ENCODE peak calls at places on chromosomes 6 and 20, in six cellular contexts. R is sigmoid colon, U is Peyer's patch, D is A549, I is breast epithelium, A is body of pancreas. X is an unnamed sample.

GRCh38 chr6:151675746-151676459 is 131.6 kb upstream of the ESR1 start:
- DNase-seq in U (no peak), A (peak), R (no peak), I (no peak), D (peak), X (peak)

GRCh38 chr6:44960898-44961297 is 367.2 kb upstream of the RUNX2 start:
- DNase-seq in A (no peak), U (no peak), D (no peak), R (no peak), I (no peak), X (no peak)

GRCh38 chr6:71551798-71552197 is 263.2 kb downstream of the OGFRL1 start:
- DNase-seq in R (no peak), A (no peak), I (no peak), D (no peak), U (no peak), X (no peak)

GRCh38 chr20:2752631-2753455 is 47.6 kb downstream of the CPXM1 start:
- DNase-seq in R (peak), D (peak), U (no peak), I (no peak), A (peak), X (peak)

GRCh38 chr6:7267521-7268091 is 45.4 kb downstream of the SSR1 start:
- DNase-seq in U (no peak), A (peak), D (peak), I (peak), R (peak), X (peak)

GRCh38 chr6:473356-473755 is 81.8 kb downstream of the IRF4 start:
- DNase-seq in R (no peak), U (no peak), A (no peak), I (no peak), D (no peak), X (no peak)

GRCh38 chr6:39411001-39411400 is 88.5 kb upstream of the KCNK16 start:
- DNase-seq in I (no peak), U (no peak), A (no peak), R (no peak), D (no peak), X (no peak)

GRCh38 chr6:155050311-155050710 is 55.2 kb downstream of the TIAM2 start:
- DNase-seq in I (no peak), R (no peak), A (no peak), D (no peak), U (no peak), X (no peak)

GRCh38 chr6:79617521-79617941 is 13.6 kb upstream of the SH3BGRL2 start:
- DNase-seq in U (no peak), A (no peak), R (no peak), D (no peak), I (no peak), X (no peak)

GRCh38 chr20:24805456-24806233 is 143.4 kb upstream of the CST7 start:
- DNase-seq in U (no peak), A (no peak), I (no peak), R (no peak), D (no peak), X (no peak)

GRCh38 chr6:124434416-124434815 is 527.8 kb upstream of the RNF217 start:
- DNase-seq in I (no peak), U (no peak), R (no peak), D (no peak), A (no peak), X (no peak)

GRCh38 chr20:17287503-17287902 is 60.7 kb downstream of the PCSK2 start:
- DNase-seq in A (no peak), I (no peak), U (no peak), R (no peak), D (peak), X (no peak)

GRCh38 chr20:51562334-51563140 is 20.0 kb upstream of the NFATC2 start:
- DNase-seq in D (peak), A (peak), R (peak), I (peak), U (peak), X (peak)

GRCh38 chr6:5726976-5727718 is 279.6 kb downstream of the NRN1 start:
- DNase-seq in A (no peak), U (no peak), I (no peak), R (no peak), D (no peak), X (no peak)

GRCh38 chr20:31987744-31988143 is 19.8 kb downstream of the XKR7 start:
- DNase-seq in R (no peak), I (no peak), A (no peak), D (peak), U (no peak), X (no peak)

GRCh38 chr20:56630086-56630493 is 984 bp downstream of the TFAP2C start:
- DNase-seq in U (no peak), I (peak), R (peak), A (peak), D (peak), X (peak)

GRCh38 chr20:54020868-54021267 is 49.5 kb downstream of the BCAS1 start:
- DNase-seq in A (no peak), R (no peak), U (no peak), I (no peak), D (no peak), X (no peak)

GRCh38 chr6:94510877-94511276 is 1066.5 kb upstream of the MANEA start:
- DNase-seq in I (no peak), D (no peak), R (peak), U (peak), A (no peak), X (peak)

GRCh38 chr6:135322427-135323201 is 141.5 kb downstream of the MYB start:
- DNase-seq in I (no peak), A (no peak), R (no peak), U (no peak), D (no peak), X (no peak)

GRCh38 chr6:87155920-87156600 is 695 bp downstream of the ZNF292 start:
- DNase-seq in D (peak), A (peak), R (peak), I (peak), U (peak), X (peak)

GRCh38 chr20:16864069-16864468 is 115.9 kb downstream of the OTOR start:
- DNase-seq in D (peak), R (no peak), A (no peak), U (no peak), I (no peak), X (no peak)

GRCh38 chr6:32952817-32953739 is at the start of gene HLA-DMA:
- DNase-seq in A (peak), U (peak), D (peak), I (peak), R (peak), X (peak)

GRCh38 chr6:100311707-100312266 is 152.9 kb downstream of the SIM1 start:
- DNase-seq in U (no peak), R (no peak), D (no peak), A (no peak), I (no peak), X (no peak)

GRCh38 chr20:42978184-42978974 is 211.3 kb downstream of the PTPRT start:
- DNase-seq in U (no peak), D (no peak), A (no peak), I (no peak), R (no peak), X (no peak)

GRCh38 chr6:5086294-5086890 is 1.3 kb downstream of the PPP1R3G start:
- DNase-seq in D (no peak), I (no peak), U (no peak), A (no peak), R (no peak), X (peak)

GRCh38 chr20:57988828-57989227 is 239.6 kb downstream of the ANKRD60 start:
- DNase-seq in A (no peak), D (no peak), R (no peak), I (peak), U (no peak), X (no peak)
- TF ChIP-seq POLR2A in A (no peak), D (no peak), R (no peak), I (no peak), U (no peak), X (no peak)

DNA sequence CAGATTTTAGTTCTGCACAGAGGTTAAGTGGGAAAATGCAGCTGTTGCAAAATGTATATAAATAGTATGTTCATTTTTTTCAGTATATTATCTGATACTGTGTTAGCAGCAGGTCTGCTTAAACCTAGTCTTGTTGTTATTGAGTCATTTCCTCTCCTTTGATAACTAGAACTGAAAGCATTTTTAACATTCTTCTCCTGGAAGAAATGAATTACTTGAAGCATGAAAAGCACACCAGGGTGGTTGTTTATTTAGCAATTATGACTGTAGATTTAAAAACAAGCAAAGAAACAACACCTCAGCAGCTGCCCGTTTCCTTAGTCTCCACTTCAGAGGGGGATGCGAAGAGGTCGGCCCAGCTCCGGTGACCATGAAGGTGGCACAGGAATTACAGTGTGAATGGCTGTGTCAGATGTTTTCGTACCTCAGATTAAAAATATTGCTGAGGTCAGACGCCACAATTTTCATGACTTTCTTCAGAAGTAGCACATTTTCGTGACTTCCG is 53.5 kb downstream of the GOPC start:
- DNase-seq in U (no peak), R (no peak), A (no peak), D (peak), I (no peak), X (no peak)
- H3K27ac ChIP-seq in U (peak), R (no peak), A (no peak), D (peak), I (no peak), X (no peak)

GRCh38 chr20:63520939-63521601 is 505 bp downstream of the PPDPF start:
- DNase-seq in U (peak), A (peak), R (peak), I (peak), D (peak), X (peak)
- TF ChIP-seq CTCF in U (peak), A (no peak), R (no peak), I (no peak), D (no peak), X (no peak)

GRCh38 chr6:35342258-35343091 is at the start of gene PPARD:
- DNase-seq in R (peak), U (peak), D (peak), I (peak), A (peak), X (peak)
- TF ChIP-seq POLR2A in R (peak), U (peak), D (peak), I (peak), A (peak), X (peak)

GRCh38 chr6:169239181-169239580 is 14.5 kb downstream of the THBS2 start:
- DNase-seq in D (no peak), I (no peak), A (no peak), U (peak), R (no peak), X (no peak)

GRCh38 chr6:169241688-169242350 is 11.8 kb downstream of the THBS2 start:
- DNase-seq in A (no peak), U (peak), I (no peak), D (no peak), R (no peak), X (no peak)

GRCh38 chr6:169240591-169241390 is 12.9 kb downstream of the THBS2 start:
- DNase-seq in R (no peak), D (no peak), I (peak), A (no peak), U (peak), X (no peak)

GRCh38 chr6:169238766-169239165 is 14.9 kb downstream of the THBS2 start:
- DNase-seq in U (peak), D (no peak), A (no peak), I (no peak), R (no peak), X (no peak)

DNA sequence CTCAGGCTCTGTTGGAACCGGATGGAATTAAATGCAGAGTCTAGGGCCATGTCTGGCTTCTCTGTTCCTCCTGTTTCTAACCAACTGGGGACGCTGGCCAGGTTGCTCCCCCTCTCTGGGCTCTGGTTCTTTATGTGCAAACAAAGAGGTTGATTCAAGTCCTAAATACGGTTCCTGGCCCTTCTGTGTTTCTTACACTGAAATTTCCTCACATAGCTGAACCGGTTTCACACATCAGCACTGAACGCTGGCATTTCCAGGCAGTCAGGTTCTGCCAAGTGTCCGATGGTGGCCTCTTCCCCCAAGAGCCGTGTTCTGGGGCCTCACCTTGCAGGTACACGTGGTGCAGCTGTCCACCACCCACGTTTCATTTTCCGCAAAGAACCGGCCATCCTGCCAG is 13.5 kb downstream of the THBS2 start:
- DNase-seq in A (no peak), D (no peak), I (peak), U (peak), R (no peak), X (no peak)
- H3K27ac ChIP-seq in A (no peak), D (no peak), I (peak), U (no peak), R (no peak), X (no peak)

DNA sequence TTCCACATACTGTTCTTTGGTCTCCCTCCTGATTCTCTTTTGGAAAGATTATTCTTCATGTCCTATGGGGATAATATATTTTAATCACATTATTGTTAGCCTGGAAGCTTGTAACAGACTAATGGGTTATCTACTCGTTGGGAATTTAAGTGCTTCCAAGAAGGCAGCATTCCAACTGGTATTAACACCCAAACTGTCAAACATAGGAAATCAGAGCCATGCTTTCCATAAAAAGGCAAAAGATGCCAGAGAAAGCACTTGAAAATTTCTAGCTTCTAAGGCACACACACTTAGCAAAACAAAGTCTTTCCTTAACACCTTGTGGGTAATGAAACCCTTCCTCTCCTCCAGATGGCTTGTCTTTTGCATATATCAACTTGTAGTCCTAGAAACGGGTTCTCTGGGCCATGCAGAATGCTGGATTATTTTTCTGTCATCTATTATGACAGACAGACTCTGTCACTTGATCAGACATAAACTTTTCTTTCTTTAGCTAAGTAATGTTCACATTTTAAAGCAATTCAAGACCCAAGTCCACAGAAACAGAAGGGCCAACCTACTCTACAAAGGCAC is 41.5 kb downstream of the B4GALT5 start:
- DNase-seq in U (no peak), R (no peak), D (no peak), A (no peak), I (no peak), X (no peak)
- TF ChIP-seq CTCF in U (no peak), R (no peak), D (no peak), A (no peak), I (no peak), X (no peak)

GRCh38 chr20:62358171-62358719 is 8.9 kb downstream of the LAMA5 start:
- DNase-seq in A (peak), I (no peak), U (no peak), R (peak), D (peak), X (no peak)
- TF ChIP-seq POLR2A in A (no peak), I (no peak), U (no peak), R (no peak), D (peak), X (no peak)